ENCODE peak calls at places on chromosomes 12 and 14, in four cellular contexts. M is uterus, Q is upper lobe of left lung, D is HepG2. H is an unnamed sample.

GRCh38 chr14:37060496-37061260 is 111.7 kb downstream of the SLC25A21 start:
- DNase-seq in M (no peak), Q (no peak), D (no peak), H (no peak)

GRCh38 chr14:93936245-93936644 is 9.1 kb downstream of the FAM181A start:
- DNase-seq in M (no peak), Q (peak; percentile 35), D (no peak), H (no peak)

GRCh38 chr14:101957406-101958234 is 6.8 kb upstream of the DYNC1H1 start:
- DNase-seq in M (no peak), Q (no peak), D (no peak), H (peak; percentile 22)

GRCh38 chr12:3615862-3616261 is 124.9 kb downstream of the PRMT8 start:
- DNase-seq in M (no peak), Q (no peak), D (no peak), H (no peak)

GRCh38 chr12:65720136-65720535 is 104.1 kb upstream of the HMGA2 start:
- DNase-seq in M (no peak), Q (no peak), D (no peak), H (no peak)

GRCh38 chr14:77708749-77709148 is 846 bp downstream of the SLIRP start:
- DNase-seq in M (no peak), Q (no peak), D (no peak), H (no peak)

GRCh38 chr14:91636604-91637003 is 95.3 kb downstream of the CATSPERB start:
- DNase-seq in M (no peak), Q (no peak), D (no peak), H (no peak)

GRCh38 chr14:95300002-95300696 is 19.6 kb downstream of the CLMN start:
- DNase-seq in M (no peak), Q (no peak), D (peak; percentile 90), H (peak; percentile 87)

GRCh38 chr12:65943388-65944137 is 119.3 kb downstream of the HMGA2 start:
- DNase-seq in M (no peak), Q (no peak), D (no peak), H (no peak)

GRCh38 chr14:95494456-95494855 is 22.0 kb downstream of the SYNE3 start:
- DNase-seq in M (no peak), Q (no peak), D (no peak), H (no peak)

GRCh38 chr12:57476162-57476992 is 3.3 kb downstream of the ARHGAP9 start:
- DNase-seq in M (no peak), Q (peak; percentile 65), D (no peak), H (peak; percentile 42)

GRCh38 chr14:100578552-100578951 is 8.7 kb downstream of the BEGAIN start:
- DNase-seq in M (no peak), Q (no peak), D (no peak), H (no peak)

GRCh38 chr14:72715215-72715909 is 178.5 kb downstream of the DPF3 start:
- DNase-seq in M (no peak), Q (no peak), D (no peak), H (no peak)

GRCh38 chr14:93996130-93996695 is 888 bp upstream of the CCDC197 start:
- DNase-seq in M (no peak), Q (no peak), D (no peak), H (no peak)

GRCh38 chr14:51367600-51367931 is 127.5 kb downstream of the TMX1 start:
- DNase-seq in M (no peak), Q (no peak), D (no peak), H (no peak)

GRCh38 chr12:5197127-5197526 is 153.4 kb downstream of the KCNA5 start:
- DNase-seq in M (no peak), Q (no peak), D (no peak), H (no peak)

GRCh38 chr12:129486931-129487330 is 416.9 kb downstream of the TMEM132D start:
- DNase-seq in M (no peak), Q (no peak), D (no peak), H (no peak)

GRCh38 chr12:13094349-13094748 is 9.1 kb downstream of the GSG1 start:
- DNase-seq in M (no peak), Q (no peak), D (no peak), H (no peak)

GRCh38 chr12:11731042-11731357 is 81.5 kb downstream of the ETV6 start:
- DNase-seq in M (no peak), Q (no peak), D (no peak), H (no peak)

GRCh38 chr14:52355016-52355430 is 40.9 kb downstream of the PTGER2 start:
- DNase-seq in M (no peak), Q (no peak), D (no peak), H (no peak)

GRCh38 chr12:98408681-98409080 is 106.7 kb upstream of the TMPO start:
- DNase-seq in M (no peak), Q (no peak), D (no peak), H (no peak)
- TF ChIP-seq CTCF in M (no peak), Q (no peak), D (no peak), H (no peak)

GRCh38 chr12:50088577-50089335 is 3.6 kb downstream of the SMARCD1 start:
- DNase-seq in M (peak; percentile 52), Q (peak; percentile 55), D (peak; percentile 68), H (no peak)
- H3K27ac ChIP-seq in M (no peak overlapping the region), Q (no peak overlapping the region), D (peak overlapping the region; percentile 43), H (no peak overlapping the region)

GRCh38 chr12:105107497-105108371 is at the start of gene WASHC4:
- DNase-seq in M (peak; percentile 89), Q (peak; percentile 96), D (peak; percentile 81), H (peak; percentile 98)
- TF ChIP-seq POLR2A in M (peak; percentile 95), Q (no peak), D (peak; percentile 99), H (peak; percentile 99)

GRCh38 chr12:63917864-63918742 is 73.6 kb downstream of the SRGAP1 start:
- DNase-seq in M (peak; percentile 33), Q (no peak), D (peak; percentile 92), H (no peak)
- TF ChIP-seq CTCF in M (no peak), Q (no peak), D (no peak), H (no peak)

GRCh38 chr12:77968571-77968970 is 137.9 kb downstream of the NAV3 start:
- DNase-seq in M (no peak), Q (no peak), D (no peak), H (no peak)
- H3K27ac ChIP-seq in M (no peak overlapping the region), Q (no peak overlapping the region), D (no peak overlapping the region), H (no peak overlapping the region)

H was measured in right lobe of liver.